ENCODE peak calls at places on chromosomes 13 and 19, in seven cellular contexts. One of them, this sample, is unnamed. For H3K9me3, the result is how much of the 10 kb centered on the place peaks cover.

GRCh38 chr13:31209172-31209818 is 9.5 kb downstream of the B3GLCT start:
- DNase-seq in osteoblast: peak
- DNase-seq in CD8-positive, alpha-beta memory T cell: no peak
- DNase-seq in CD4-positive, alpha-beta memory T cell: no peak
- DNase-seq in CD8-positive, alpha-beta T cell: peak
- DNase-seq in endodermal cell: peak
- DNase-seq in mucosa of descending colon: no peak
- DNase-seq in this sample: no peak

GRCh38 chr19:46659151-46660007 is 1.6 kb downstream of the DACT3 start:
- DNase-seq in osteoblast: peak
- DNase-seq in CD8-positive, alpha-beta memory T cell: no peak
- DNase-seq in CD4-positive, alpha-beta memory T cell: no peak
- DNase-seq in CD8-positive, alpha-beta T cell: no peak
- DNase-seq in endodermal cell: peak
- DNase-seq in mucosa of descending colon: peak
- DNase-seq in this sample: no peak

GRCh38 chr13:61810065-61810464 is 394.4 kb upstream of the PCDH20 start:
- DNase-seq in osteoblast: no peak
- DNase-seq in CD8-positive, alpha-beta memory T cell: no peak
- DNase-seq in CD4-positive, alpha-beta memory T cell: no peak
- DNase-seq in CD8-positive, alpha-beta T cell: no peak
- DNase-seq in endodermal cell: no peak
- DNase-seq in mucosa of descending colon: no peak
- DNase-seq in this sample: no peak

GRCh38 chr19:5356428-5356827 is 15.8 kb upstream of the PTPRS start:
- DNase-seq in osteoblast: peak
- DNase-seq in CD8-positive, alpha-beta memory T cell: no peak
- DNase-seq in CD4-positive, alpha-beta memory T cell: no peak
- DNase-seq in CD8-positive, alpha-beta T cell: no peak
- DNase-seq in endodermal cell: no peak
- DNase-seq in mucosa of descending colon: no peak
- DNase-seq in this sample: no peak

GRCh38 chr13:33110713-33111413 is 94.6 kb downstream of the KL start:
- DNase-seq in osteoblast: no peak
- DNase-seq in CD8-positive, alpha-beta memory T cell: no peak
- DNase-seq in CD4-positive, alpha-beta memory T cell: peak
- DNase-seq in CD8-positive, alpha-beta T cell: no peak
- DNase-seq in endodermal cell: no peak
- DNase-seq in mucosa of descending colon: peak
- DNase-seq in this sample: no peak

GRCh38 chr19:294819-295686 is 3.9 kb upstream of the PLPP2 start:
- DNase-seq in osteoblast: peak
- DNase-seq in CD8-positive, alpha-beta memory T cell: no peak
- DNase-seq in CD4-positive, alpha-beta memory T cell: no peak
- DNase-seq in CD8-positive, alpha-beta T cell: peak
- DNase-seq in endodermal cell: peak
- DNase-seq in mucosa of descending colon: peak
- DNase-seq in this sample: no peak

GRCh38 chr13:42102961-42103688 is 54.7 kb downstream of the DGKH start:
- DNase-seq in osteoblast: no peak
- DNase-seq in CD8-positive, alpha-beta memory T cell: no peak
- DNase-seq in CD4-positive, alpha-beta memory T cell: no peak
- DNase-seq in CD8-positive, alpha-beta T cell: no peak
- DNase-seq in endodermal cell: no peak
- DNase-seq in mucosa of descending colon: no peak
- DNase-seq in this sample: no peak

GRCh38 chr19:48638831-48639381 is 1.7 kb upstream of the DBP start:
- DNase-seq in osteoblast: peak
- DNase-seq in CD8-positive, alpha-beta memory T cell: no peak
- DNase-seq in CD4-positive, alpha-beta memory T cell: no peak
- DNase-seq in CD8-positive, alpha-beta T cell: no peak
- DNase-seq in endodermal cell: peak
- DNase-seq in mucosa of descending colon: peak
- DNase-seq in this sample: no peak

GRCh38 chr19:21092107-21092506 is 10.1 kb downstream of the ZNF714 start:
- DNase-seq in osteoblast: peak
- DNase-seq in CD8-positive, alpha-beta memory T cell: no peak
- DNase-seq in CD4-positive, alpha-beta memory T cell: no peak
- DNase-seq in CD8-positive, alpha-beta T cell: no peak
- DNase-seq in endodermal cell: no peak
- DNase-seq in mucosa of descending colon: no peak
- DNase-seq in this sample: no peak

GRCh38 chr19:2922987-2923386 is 21.8 kb downstream of the ZNF77 start:
- DNase-seq in osteoblast: no peak
- DNase-seq in CD8-positive, alpha-beta memory T cell: no peak
- DNase-seq in CD4-positive, alpha-beta memory T cell: no peak
- DNase-seq in CD8-positive, alpha-beta T cell: no peak
- DNase-seq in endodermal cell: peak
- DNase-seq in mucosa of descending colon: no peak
- DNase-seq in this sample: no peak

GRCh38 chr13:72648513-72649065 is 78.8 kb downstream of the MZT1 start:
- DNase-seq in osteoblast: no peak
- DNase-seq in CD8-positive, alpha-beta memory T cell: no peak
- DNase-seq in CD4-positive, alpha-beta memory T cell: no peak
- DNase-seq in CD8-positive, alpha-beta T cell: no peak
- DNase-seq in endodermal cell: no peak
- DNase-seq in mucosa of descending colon: no peak
- DNase-seq in this sample: no peak

GRCh38 chr13:100394005-100394695 is 194.4 kb downstream of the GGACT start:
- DNase-seq in osteoblast: peak
- DNase-seq in CD8-positive, alpha-beta memory T cell: no peak
- DNase-seq in CD4-positive, alpha-beta memory T cell: no peak
- DNase-seq in CD8-positive, alpha-beta T cell: no peak
- DNase-seq in endodermal cell: no peak
- DNase-seq in mucosa of descending colon: no peak
- DNase-seq in this sample: no peak

GRCh38 chr13:109199280-109199679 is 569.9 kb downstream of the MYO16 start:
- DNase-seq in osteoblast: no peak
- DNase-seq in CD8-positive, alpha-beta memory T cell: no peak
- DNase-seq in CD4-positive, alpha-beta memory T cell: no peak
- DNase-seq in CD8-positive, alpha-beta T cell: no peak
- DNase-seq in endodermal cell: no peak
- DNase-seq in mucosa of descending colon: no peak
- DNase-seq in this sample: no peak

GRCh38 chr19:29515233-29515619 is 10.6 kb upstream of the VSTM2B start:
- DNase-seq in osteoblast: no peak
- DNase-seq in CD8-positive, alpha-beta memory T cell: no peak
- DNase-seq in CD4-positive, alpha-beta memory T cell: no peak
- DNase-seq in CD8-positive, alpha-beta T cell: no peak
- DNase-seq in endodermal cell: no peak
- DNase-seq in mucosa of descending colon: no peak
- DNase-seq in this sample: no peak

GRCh38 chr13:21663197-21663596 is 7.7 kb upstream of the FGF9 start:
- DNase-seq in osteoblast: no peak
- DNase-seq in CD8-positive, alpha-beta memory T cell: no peak
- DNase-seq in CD4-positive, alpha-beta memory T cell: no peak
- DNase-seq in CD8-positive, alpha-beta T cell: no peak
- DNase-seq in endodermal cell: no peak
- DNase-seq in mucosa of descending colon: peak
- DNase-seq in this sample: no peak

GRCh38 chr19:33350538-33351309 is 22.8 kb upstream of the CEBPG start:
- DNase-seq in osteoblast: peak
- DNase-seq in CD8-positive, alpha-beta memory T cell: no peak
- DNase-seq in CD4-positive, alpha-beta memory T cell: no peak
- DNase-seq in CD8-positive, alpha-beta T cell: no peak
- DNase-seq in endodermal cell: no peak
- DNase-seq in mucosa of descending colon: no peak
- DNase-seq in this sample: no peak

GRCh38 chr13:45436332-45436731 is 18.2 kb upstream of the SLC25A30 start:
- DNase-seq in osteoblast: no peak
- DNase-seq in CD8-positive, alpha-beta memory T cell: no peak
- DNase-seq in CD4-positive, alpha-beta memory T cell: no peak
- DNase-seq in CD8-positive, alpha-beta T cell: no peak
- DNase-seq in endodermal cell: no peak
- DNase-seq in mucosa of descending colon: no peak
- DNase-seq in this sample: no peak

GRCh38 chr19:40420451-40420765 is 5.4 kb downstream of the SERTAD1 start:
- DNase-seq in osteoblast: no peak
- DNase-seq in CD8-positive, alpha-beta memory T cell: no peak
- DNase-seq in CD4-positive, alpha-beta memory T cell: no peak
- DNase-seq in CD8-positive, alpha-beta T cell: no peak
- DNase-seq in endodermal cell: no peak
- DNase-seq in mucosa of descending colon: no peak
- DNase-seq in this sample: no peak

GRCh38 chr19:10070730-10071446 is 15.2 kb upstream of the SHFL start:
- DNase-seq in osteoblast: no peak
- DNase-seq in CD8-positive, alpha-beta memory T cell: no peak
- DNase-seq in CD4-positive, alpha-beta memory T cell: no peak
- DNase-seq in CD8-positive, alpha-beta T cell: no peak
- DNase-seq in endodermal cell: peak
- DNase-seq in mucosa of descending colon: no peak
- DNase-seq in this sample: no peak

GRCh38 chr19:24054044-24054935 is 32.7 kb upstream of the ZNF254 start:
- DNase-seq in osteoblast: no peak
- DNase-seq in CD8-positive, alpha-beta memory T cell: no peak
- DNase-seq in CD4-positive, alpha-beta memory T cell: no peak
- DNase-seq in CD8-positive, alpha-beta T cell: no peak
- DNase-seq in endodermal cell: no peak
- DNase-seq in mucosa of descending colon: no peak
- DNase-seq in this sample: no peak

GRCh38 chr13:98875146-98875729 is 102.6 kb downstream of the DOCK9 start:
- DNase-seq in osteoblast: no peak
- DNase-seq in CD8-positive, alpha-beta memory T cell: no peak
- DNase-seq in CD4-positive, alpha-beta memory T cell: no peak
- DNase-seq in CD8-positive, alpha-beta T cell: no peak
- DNase-seq in endodermal cell: no peak
- DNase-seq in mucosa of descending colon: no peak
- DNase-seq in this sample: no peak

GRCh38 chr13:57557979-57558529 is 73.5 kb upstream of the PCDH17 start:
- DNase-seq in osteoblast: no peak
- DNase-seq in CD8-positive, alpha-beta memory T cell: no peak
- DNase-seq in CD4-positive, alpha-beta memory T cell: no peak
- DNase-seq in CD8-positive, alpha-beta T cell: no peak
- DNase-seq in endodermal cell: no peak
- DNase-seq in mucosa of descending colon: no peak
- DNase-seq in this sample: no peak

GRCh38 chr19:48325265-48325910 is at the start of gene EMP3:
- DNase-seq in osteoblast: peak
- DNase-seq in CD8-positive, alpha-beta memory T cell: peak
- DNase-seq in CD4-positive, alpha-beta memory T cell: peak
- DNase-seq in CD8-positive, alpha-beta T cell: peak
- DNase-seq in endodermal cell: peak
- DNase-seq in mucosa of descending colon: peak
- DNase-seq in this sample: peak

GRCh38 chr13:44040070-44040753 is 160.5 kb downstream of the LACC1 start:
- DNase-seq in osteoblast: no peak
- DNase-seq in CD8-positive, alpha-beta memory T cell: no peak
- DNase-seq in CD4-positive, alpha-beta memory T cell: no peak
- DNase-seq in CD8-positive, alpha-beta T cell: no peak
- DNase-seq in endodermal cell: no peak
- DNase-seq in mucosa of descending colon: peak
- DNase-seq in this sample: no peak

GRCh38 chr13:39779337-39780270 is 124.1 kb downstream of the COG6 start:
- DNase-seq in osteoblast: no peak
- DNase-seq in CD8-positive, alpha-beta memory T cell: no peak
- DNase-seq in CD4-positive, alpha-beta memory T cell: peak
- DNase-seq in CD8-positive, alpha-beta T cell: peak
- DNase-seq in endodermal cell: no peak
- DNase-seq in mucosa of descending colon: peak
- DNase-seq in this sample: no peak

DNA sequence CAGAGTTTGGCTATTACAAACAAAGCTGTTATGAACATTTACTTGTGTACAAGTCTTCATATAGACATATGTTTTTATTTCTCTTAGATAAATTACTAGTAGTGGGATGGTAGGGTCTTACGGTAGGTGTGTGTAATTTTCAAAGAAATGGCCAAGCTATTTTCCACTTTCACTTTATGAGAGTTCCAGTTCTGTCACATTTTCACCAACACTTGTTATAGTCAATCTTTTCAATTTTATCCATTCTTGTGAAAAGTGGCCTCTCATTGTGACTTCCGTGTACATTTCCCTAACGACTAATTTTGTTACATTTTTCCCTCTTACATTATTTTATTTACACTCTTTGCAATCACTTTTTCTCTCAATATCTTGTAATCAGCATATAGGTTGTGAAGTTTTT is 18.3 kb downstream of the MBD3L1 start:
- DNase-seq in osteoblast: no peak
- DNase-seq in CD8-positive, alpha-beta memory T cell: no peak
- DNase-seq in CD4-positive, alpha-beta memory T cell: no peak
- DNase-seq in CD8-positive, alpha-beta T cell: no peak
- DNase-seq in endodermal cell: no peak
- DNase-seq in mucosa of descending colon: no peak
- DNase-seq in this sample: no peak
- H3K9me3 ChIP-seq in osteoblast: under half
- H3K9me3 ChIP-seq in CD8-positive, alpha-beta memory T cell: under half
- H3K9me3 ChIP-seq in CD4-positive, alpha-beta memory T cell: under half
- H3K9me3 ChIP-seq in CD8-positive, alpha-beta T cell: under half
- H3K9me3 ChIP-seq in endodermal cell: half or more
- H3K9me3 ChIP-seq in mucosa of descending colon: under half
- H3K9me3 ChIP-seq in this sample: under half

GRCh38 chr19:56813531-56813930 is 27.0 kb downstream of the PEG3 start:
- DNase-seq in osteoblast: no peak
- DNase-seq in CD8-positive, alpha-beta memory T cell: no peak
- DNase-seq in CD4-positive, alpha-beta memory T cell: no peak
- DNase-seq in CD8-positive, alpha-beta T cell: no peak
- DNase-seq in endodermal cell: no peak
- DNase-seq in mucosa of descending colon: no peak
- DNase-seq in this sample: no peak
- H3K9me3 ChIP-seq in osteoblast: under half
- H3K9me3 ChIP-seq in CD8-positive, alpha-beta memory T cell: under half
- H3K9me3 ChIP-seq in CD4-positive, alpha-beta memory T cell: under half
- H3K9me3 ChIP-seq in CD8-positive, alpha-beta T cell: under half
- H3K9me3 ChIP-seq in endodermal cell: half or more
- H3K9me3 ChIP-seq in mucosa of descending colon: under half
- H3K9me3 ChIP-seq in this sample: under half

DNA sequence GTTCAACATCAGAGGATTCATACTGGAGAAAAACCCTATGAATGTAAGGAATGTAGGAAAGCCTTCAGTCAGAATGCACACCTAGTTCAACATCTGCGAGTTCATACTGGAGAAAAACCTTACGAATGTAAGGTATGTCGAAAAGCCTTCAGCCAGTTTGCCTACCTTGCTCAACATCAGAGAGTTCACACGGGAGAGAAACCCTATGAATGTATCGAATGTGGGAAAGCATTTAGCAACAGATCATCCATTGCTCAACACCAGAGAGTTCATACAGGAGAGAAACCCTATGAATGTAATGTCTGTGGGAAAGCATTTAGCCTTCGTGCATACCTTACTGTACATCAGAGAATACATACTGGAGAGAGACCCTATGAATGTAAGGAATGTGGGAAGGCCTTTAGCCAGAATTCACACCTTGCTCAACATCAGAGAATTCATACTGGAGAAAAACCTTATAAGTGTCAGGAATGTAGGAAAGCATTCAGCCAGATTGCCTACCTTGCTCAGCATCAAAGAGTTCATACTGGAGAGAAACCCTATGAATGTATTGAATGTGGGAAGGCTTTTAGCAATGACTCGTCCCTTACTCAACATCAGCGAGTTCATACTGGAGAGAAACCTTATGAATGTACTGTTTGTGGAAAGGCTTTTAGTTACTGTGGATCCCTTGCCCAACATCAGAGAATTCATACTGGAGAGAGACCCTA is 15.4 kb downstream of the ZNF570 start:
- DNase-seq in osteoblast: no peak
- DNase-seq in CD8-positive, alpha-beta memory T cell: no peak
- DNase-seq in CD4-positive, alpha-beta memory T cell: no peak
- DNase-seq in CD8-positive, alpha-beta T cell: no peak
- DNase-seq in endodermal cell: no peak
- DNase-seq in mucosa of descending colon: no peak
- DNase-seq in this sample: no peak
- H3K9me3 ChIP-seq in osteoblast: under half
- H3K9me3 ChIP-seq in CD8-positive, alpha-beta memory T cell: half or more
- H3K9me3 ChIP-seq in CD4-positive, alpha-beta memory T cell: under half
- H3K9me3 ChIP-seq in CD8-positive, alpha-beta T cell: half or more
- H3K9me3 ChIP-seq in endodermal cell: half or more
- H3K9me3 ChIP-seq in mucosa of descending colon: half or more
- H3K9me3 ChIP-seq in this sample: half or more

GRCh38 chr19:36915992-36916830 is at the start of the genes ZNF568 and ZNF829:
- DNase-seq in osteoblast: peak
- DNase-seq in CD8-positive, alpha-beta memory T cell: peak
- DNase-seq in CD4-positive, alpha-beta memory T cell: peak
- DNase-seq in CD8-positive, alpha-beta T cell: peak
- DNase-seq in endodermal cell: peak
- DNase-seq in mucosa of descending colon: peak
- DNase-seq in this sample: peak
- H3K9me3 ChIP-seq in osteoblast: under half
- H3K9me3 ChIP-seq in CD8-positive, alpha-beta memory T cell: under half
- H3K9me3 ChIP-seq in CD4-positive, alpha-beta memory T cell: under half
- H3K9me3 ChIP-seq in CD8-positive, alpha-beta T cell: under half
- H3K9me3 ChIP-seq in endodermal cell: half or more
- H3K9me3 ChIP-seq in mucosa of descending colon: under half
- H3K9me3 ChIP-seq in this sample: under half

This sample was measured in T-helper 17 cell.